ENCODE peak calls at places on chromosomes 5 and 9, in six cellular contexts. K is HEK293T, I is KBM-7, R is GM12878, S is HFFc6, Z is midbrain. J is an unnamed sample.

GRCh38 chr5:179905144-179905526 is 2.6 kb downstream of the TBC1D9B start:
- DNase-seq in Z (no peak), I (peak; percentile 12), S (no peak), K (no peak), R (no peak), J (no peak)

GRCh38 chr5:82183828-82184227 is 94.3 kb downstream of the RPS23 start:
- DNase-seq in K (no peak), S (peak; percentile 12), Z (no peak), I (peak; percentile 16), R (peak; percentile 17), J (no peak)

GRCh38 chr5:146342882-146343865 is 4.5 kb downstream of the POU4F3 start:
- DNase-seq in Z (no peak), K (no peak), S (no peak), R (no peak), I (no peak), J (no peak)

GRCh38 chr5:108655750-108656450 is 91.8 kb upstream of the FER start:
- DNase-seq in K (no peak), Z (no peak), I (no peak), R (no peak), S (peak; percentile 4), J (no peak)

GRCh38 chr9:95923794-95924193 is 48.3 kb downstream of the ERCC6L2 start:
- DNase-seq in I (no peak), S (no peak), R (no peak), K (no peak), Z (no peak), J (no peak)

GRCh38 chr9:32741706-32742105 is 41.6 kb upstream of the TMEM215 start:
- DNase-seq in K (no peak), I (no peak), R (no peak), S (no peak), Z (no peak), J (no peak)

GRCh38 chr9:8659121-8659520 is 859.5 kb upstream of the DMAC1 start:
- DNase-seq in I (no peak), R (no peak), S (no peak), Z (no peak), K (no peak), J (no peak)

GRCh38 chr9:115340314-115340713 is 222.4 kb upstream of the TNC start:
- DNase-seq in S (no peak), I (no peak), R (no peak), Z (no peak), K (no peak), J (no peak)

GRCh38 chr5:179699640-179700298 is 1.0 kb downstream of the CANX start:
- DNase-seq in I (peak; percentile 38), K (peak; percentile 27), R (no peak), S (peak; percentile 32), Z (no peak), J (no peak)

GRCh38 chr9:96462538-96462937 is 12.6 kb downstream of the HABP4 start:
- DNase-seq in S (no peak), I (no peak), Z (no peak), K (no peak), R (no peak), J (no peak)

GRCh38 chr9:126805546-126806262 is 864 bp downstream of the ZBTB43 start:
- DNase-seq in R (peak; percentile 65), K (peak; percentile 34), Z (no peak), I (peak; percentile 62), S (peak; percentile 63), J (peak; percentile 69)

GRCh38 chr5:17325770-17326599 is 108.6 kb downstream of the BASP1 start:
- DNase-seq in I (no peak), R (no peak), Z (no peak), K (no peak), S (no peak), J (no peak)

GRCh38 chr5:38589629-38590028 is 33.2 kb upstream of the LIFR start:
- DNase-seq in Z (no peak), R (no peak), I (no peak), K (no peak), S (no peak), J (no peak)

GRCh38 chr9:37523916-37524315 is 38.2 kb downstream of the POLR1E start:
- DNase-seq in I (no peak), S (no peak), Z (no peak), K (no peak), R (no peak), J (no peak)

GRCh38 chr5:134224905-134225779 is 731 bp downstream of the PPP2CA start:
- DNase-seq in K (peak; percentile 50), R (no peak), S (peak; percentile 35), Z (peak; percentile 45), I (peak; percentile 64), J (peak; percentile 57)

GRCh38 chr5:140322751-140323731 is 20.1 kb upstream of the PFDN1 start:
- DNase-seq in R (no peak), K (no peak), I (no peak), S (peak; percentile 96), Z (peak; percentile 51), J (peak; percentile 84)

GRCh38 chr9:83405674-83406255 is 132.4 kb downstream of the FRMD3 start:
- DNase-seq in Z (no peak), I (no peak), R (no peak), S (no peak), K (no peak), J (no peak)

GRCh38 chr5:91283326-91283725 is 99.8 kb downstream of the ARRDC3 start:
- DNase-seq in K (no peak), R (no peak), Z (no peak), S (no peak), I (no peak), J (no peak)

GRCh38 chr5:148969291-148969690 is 93.6 kb downstream of the SH3TC2 start:
- DNase-seq in Z (no peak), I (no peak), R (no peak), S (peak; percentile 49), K (no peak), J (no peak)

GRCh38 chr5:114449836-114450515 is 88.1 kb downstream of the KCNN2 start:
- DNase-seq in K (peak; percentile 68), I (peak; percentile 63), Z (peak; percentile 82), S (peak; percentile 59), R (peak; percentile 60), J (peak; percentile 63)

GRCh38 chr9:123586140-123586735 is 230.2 kb downstream of the CRB2 start:
- DNase-seq in K (no peak), S (no peak), R (no peak), Z (peak; percentile 75), I (no peak), J (no peak)

GRCh38 chr5:154406231-154406630 is 39.6 kb upstream of the SAP30L start:
- DNase-seq in R (no peak), S (peak; percentile 13), Z (no peak), K (no peak), I (no peak), J (no peak)

GRCh38 chr5:45454114-45454513 is 242.1 kb downstream of the HCN1 start:
- DNase-seq in Z (peak; percentile 16), R (no peak), S (no peak), K (peak; percentile 2), I (no peak), J (no peak)

GRCh38 chr9:104905153-104905901 is 22.6 kb downstream of the ABCA1 start:
- DNase-seq in Z (no peak), R (no peak), K (no peak), I (no peak), S (no peak), J (no peak)

GRCh38 chr5:10556893-10557746 is 6.8 kb upstream of the ANKRD33B start:
- DNase-seq in Z (no peak), I (no peak), S (no peak), K (no peak), R (no peak), J (no peak)

GRCh38 chr5:171477666-171478065 is 58.2 kb downstream of the FGF18 start:
- DNase-seq in Z (no peak), S (no peak), I (no peak), K (no peak), R (no peak), J (no peak)

GRCh38 chr5:134091626-134092121 is 22.8 kb upstream of the TCF7 start:
- DNase-seq in K (no peak), R (no peak), S (no peak), I (no peak), Z (peak; percentile 33), J (no peak)

GRCh38 chr9:84583866-84584265 is 85.7 kb upstream of the NTRK2 start:
- DNase-seq in K (no peak), S (no peak), R (no peak), Z (no peak), I (peak; percentile 5), J (no peak)

GRCh38 chr5:83564069-83564749 is 92.7 kb downstream of the VCAN start:
- DNase-seq in I (peak; percentile 75), S (peak; percentile 41), K (peak; percentile 20), R (no peak), Z (peak; percentile 78), J (no peak)

GRCh38 chr9:109253637-109254284 is 67.1 kb downstream of the EPB41L4B start:
- DNase-seq in R (no peak), S (peak; percentile 61), Z (no peak), K (no peak), I (no peak), J (peak; percentile 66)

GRCh38 chr5:100424017-100424416 is 111.2 kb upstream of the FAM174A start:
- DNase-seq in Z (no peak), R (no peak), K (no peak), I (peak; percentile 15), S (no peak), J (no peak)

GRCh38 chr5:127697894-127698600 is 5.1 kb upstream of the CCDC192 start:
- DNase-seq in K (no peak), Z (no peak), I (no peak), S (peak; percentile 53), R (no peak), J (peak; percentile 54)

GRCh38 chr9:31808770-31809169 is 575.7 kb upstream of the ACO1 start:
- DNase-seq in K (no peak), S (no peak), Z (no peak), I (no peak), R (no peak), J (no peak)